ENCODE peak calls at places on chromosomes 3 and 15, in eight cellular contexts. One of them, this sample, is unnamed. For H3K36me3, the result is how much of the 10 kb centered on the place peaks cover.

GRCh38 chr3:73143821-73144237 is 82.4 kb downstream of the EBLN2 start:
- DNase-seq in endothelial cell of umbilical vein: no peak
- DNase-seq in mesenchymal stem cell: no peak
- DNase-seq in IMR-90: no peak
- DNase-seq in K562: peak
- DNase-seq in fibroblast of lung: no peak
- DNase-seq in HCT116: no peak
- DNase-seq in hepatocyte: no peak
- DNase-seq in this sample: peak

GRCh38 chr3:111311126-111311525 is 230.9 kb upstream of the CD96 start:
- DNase-seq in endothelial cell of umbilical vein: no peak
- DNase-seq in mesenchymal stem cell: no peak
- DNase-seq in IMR-90: no peak
- DNase-seq in K562: no peak
- DNase-seq in fibroblast of lung: no peak
- DNase-seq in HCT116: no peak
- DNase-seq in hepatocyte: no peak
- DNase-seq in this sample: no peak

GRCh38 chr3:52446042-52446441 is 1.1 kb upstream of the SEMA3G start:
- DNase-seq in endothelial cell of umbilical vein: no peak
- DNase-seq in mesenchymal stem cell: no peak
- DNase-seq in IMR-90: no peak
- DNase-seq in K562: no peak
- DNase-seq in fibroblast of lung: no peak
- DNase-seq in HCT116: no peak
- DNase-seq in hepatocyte: no peak
- DNase-seq in this sample: no peak

GRCh38 chr3:169215953-169216352 is 447.6 kb downstream of the MECOM start:
- DNase-seq in endothelial cell of umbilical vein: no peak
- DNase-seq in mesenchymal stem cell: no peak
- DNase-seq in IMR-90: no peak
- DNase-seq in K562: no peak
- DNase-seq in fibroblast of lung: peak
- DNase-seq in HCT116: no peak
- DNase-seq in hepatocyte: no peak
- DNase-seq in this sample: no peak

GRCh38 chr15:45157056-45157455 is 27.3 kb downstream of the DUOX1 start:
- DNase-seq in endothelial cell of umbilical vein: no peak
- DNase-seq in mesenchymal stem cell: peak
- DNase-seq in IMR-90: peak
- DNase-seq in K562: peak
- DNase-seq in fibroblast of lung: peak
- DNase-seq in HCT116: no peak
- DNase-seq in hepatocyte: no peak
- DNase-seq in this sample: peak

GRCh38 chr15:88627463-88627862 is 6.3 kb downstream of the AEN start:
- DNase-seq in endothelial cell of umbilical vein: no peak
- DNase-seq in mesenchymal stem cell: no peak
- DNase-seq in IMR-90: no peak
- DNase-seq in K562: no peak
- DNase-seq in fibroblast of lung: no peak
- DNase-seq in HCT116: no peak
- DNase-seq in hepatocyte: no peak
- DNase-seq in this sample: no peak

GRCh38 chr3:100103558-100104441 is 10.5 kb downstream of the FILIP1L start:
- DNase-seq in endothelial cell of umbilical vein: no peak
- DNase-seq in mesenchymal stem cell: peak
- DNase-seq in IMR-90: peak
- DNase-seq in K562: no peak
- DNase-seq in fibroblast of lung: peak
- DNase-seq in HCT116: no peak
- DNase-seq in hepatocyte: no peak
- DNase-seq in this sample: peak

GRCh38 chr3:112786002-112786590 is 60.6 kb downstream of the CD200R1L start:
- DNase-seq in endothelial cell of umbilical vein: peak
- DNase-seq in mesenchymal stem cell: peak
- DNase-seq in IMR-90: peak
- DNase-seq in K562: peak
- DNase-seq in fibroblast of lung: peak
- DNase-seq in HCT116: no peak
- DNase-seq in hepatocyte: no peak
- DNase-seq in this sample: peak

GRCh38 chr3:59605318-59605717 is 555.5 kb upstream of the CFAP20DC start:
- DNase-seq in endothelial cell of umbilical vein: no peak
- DNase-seq in mesenchymal stem cell: no peak
- DNase-seq in IMR-90: no peak
- DNase-seq in K562: no peak
- DNase-seq in fibroblast of lung: no peak
- DNase-seq in HCT116: no peak
- DNase-seq in hepatocyte: no peak
- DNase-seq in this sample: no peak

GRCh38 chr3:49217688-49218470 is 46.5 kb downstream of the KLHDC8B start:
- DNase-seq in endothelial cell of umbilical vein: peak
- DNase-seq in mesenchymal stem cell: no peak
- DNase-seq in IMR-90: no peak
- DNase-seq in K562: peak
- DNase-seq in fibroblast of lung: no peak
- DNase-seq in HCT116: no peak
- DNase-seq in hepatocyte: no peak
- DNase-seq in this sample: peak

GRCh38 chr3:78322780-78323179 is 1282.9 kb downstream of the ROBO2 start:
- DNase-seq in endothelial cell of umbilical vein: no peak
- DNase-seq in mesenchymal stem cell: no peak
- DNase-seq in IMR-90: no peak
- DNase-seq in K562: no peak
- DNase-seq in fibroblast of lung: no peak
- DNase-seq in HCT116: no peak
- DNase-seq in hepatocyte: no peak
- DNase-seq in this sample: no peak

GRCh38 chr3:174170248-174170647 is 688.9 kb upstream of the NAALADL2 start:
- DNase-seq in endothelial cell of umbilical vein: no peak
- DNase-seq in mesenchymal stem cell: peak
- DNase-seq in IMR-90: peak
- DNase-seq in K562: no peak
- DNase-seq in fibroblast of lung: no peak
- DNase-seq in HCT116: no peak
- DNase-seq in hepatocyte: peak
- DNase-seq in this sample: no peak

GRCh38 chr15:40045572-40046217 is 6.7 kb upstream of the SRP14 start:
- DNase-seq in endothelial cell of umbilical vein: no peak
- DNase-seq in mesenchymal stem cell: no peak
- DNase-seq in IMR-90: no peak
- DNase-seq in K562: no peak
- DNase-seq in fibroblast of lung: no peak
- DNase-seq in HCT116: no peak
- DNase-seq in hepatocyte: no peak
- DNase-seq in this sample: no peak

GRCh38 chr3:187935623-187936156 is 190.4 kb upstream of the BCL6 start:
- DNase-seq in endothelial cell of umbilical vein: no peak
- DNase-seq in mesenchymal stem cell: no peak
- DNase-seq in IMR-90: peak
- DNase-seq in K562: no peak
- DNase-seq in fibroblast of lung: no peak
- DNase-seq in HCT116: no peak
- DNase-seq in hepatocyte: no peak
- DNase-seq in this sample: no peak

GRCh38 chr3:14804835-14805780 is 13.7 kb upstream of the FGD5 start:
- DNase-seq in endothelial cell of umbilical vein: peak
- DNase-seq in mesenchymal stem cell: no peak
- DNase-seq in IMR-90: no peak
- DNase-seq in K562: peak
- DNase-seq in fibroblast of lung: no peak
- DNase-seq in HCT116: no peak
- DNase-seq in hepatocyte: peak
- DNase-seq in this sample: no peak

GRCh38 chr3:127628426-127628787 is 578 bp upstream of the PODXL2 start:
- DNase-seq in endothelial cell of umbilical vein: no peak
- DNase-seq in mesenchymal stem cell: no peak
- DNase-seq in IMR-90: no peak
- DNase-seq in K562: no peak
- DNase-seq in fibroblast of lung: no peak
- DNase-seq in HCT116: no peak
- DNase-seq in hepatocyte: no peak
- DNase-seq in this sample: peak
- H2AFZ ChIP-seq in endothelial cell of umbilical vein: no peak
- H2AFZ ChIP-seq in mesenchymal stem cell: no peak
- H2AFZ ChIP-seq in IMR-90: no peak
- H2AFZ ChIP-seq in K562: peak
- H2AFZ ChIP-seq in fibroblast of lung: no peak
- H2AFZ ChIP-seq in HCT116: peak
- H2AFZ ChIP-seq in hepatocyte: no peak
- H2AFZ ChIP-seq in this sample: no peak

GRCh38 chr15:85762039-85762755 is 32.5 kb downstream of the KLHL25 start:
- DNase-seq in endothelial cell of umbilical vein: no peak
- DNase-seq in mesenchymal stem cell: no peak
- DNase-seq in IMR-90: no peak
- DNase-seq in K562: no peak
- DNase-seq in fibroblast of lung: no peak
- DNase-seq in HCT116: no peak
- DNase-seq in hepatocyte: no peak
- DNase-seq in this sample: peak

GRCh38 chr15:85762756-85763127 is 32.0 kb downstream of the KLHL25 start:
- DNase-seq in endothelial cell of umbilical vein: no peak
- DNase-seq in mesenchymal stem cell: no peak
- DNase-seq in IMR-90: no peak
- DNase-seq in K562: no peak
- DNase-seq in fibroblast of lung: no peak
- DNase-seq in HCT116: no peak
- DNase-seq in hepatocyte: no peak
- DNase-seq in this sample: peak

GRCh38 chr15:85763157-85763556 is 31.6 kb downstream of the KLHL25 start:
- DNase-seq in endothelial cell of umbilical vein: no peak
- DNase-seq in mesenchymal stem cell: no peak
- DNase-seq in IMR-90: no peak
- DNase-seq in K562: no peak
- DNase-seq in fibroblast of lung: no peak
- DNase-seq in HCT116: no peak
- DNase-seq in hepatocyte: no peak
- DNase-seq in this sample: peak

GRCh38 chr15:85760531-85761371 is 34.0 kb downstream of the KLHL25 start:
- DNase-seq in endothelial cell of umbilical vein: no peak
- DNase-seq in mesenchymal stem cell: no peak
- DNase-seq in IMR-90: no peak
- DNase-seq in K562: no peak
- DNase-seq in fibroblast of lung: no peak
- DNase-seq in HCT116: no peak
- DNase-seq in hepatocyte: no peak
- DNase-seq in this sample: peak

GRCh38 chr15:85761635-85762034 is 33.1 kb downstream of the KLHL25 start:
- DNase-seq in endothelial cell of umbilical vein: no peak
- DNase-seq in mesenchymal stem cell: peak
- DNase-seq in IMR-90: peak
- DNase-seq in K562: no peak
- DNase-seq in fibroblast of lung: peak
- DNase-seq in HCT116: no peak
- DNase-seq in hepatocyte: no peak
- DNase-seq in this sample: peak
- H3K36me3 ChIP-seq in endothelial cell of umbilical vein: under half
- H3K36me3 ChIP-seq in mesenchymal stem cell: under half
- H3K36me3 ChIP-seq in IMR-90: under half
- H3K36me3 ChIP-seq in K562: under half
- H3K36me3 ChIP-seq in fibroblast of lung: under half
- H3K36me3 ChIP-seq in HCT116: under half
- H3K36me3 ChIP-seq in hepatocyte: under half
- H3K36me3 ChIP-seq in this sample: under half

DNA sequence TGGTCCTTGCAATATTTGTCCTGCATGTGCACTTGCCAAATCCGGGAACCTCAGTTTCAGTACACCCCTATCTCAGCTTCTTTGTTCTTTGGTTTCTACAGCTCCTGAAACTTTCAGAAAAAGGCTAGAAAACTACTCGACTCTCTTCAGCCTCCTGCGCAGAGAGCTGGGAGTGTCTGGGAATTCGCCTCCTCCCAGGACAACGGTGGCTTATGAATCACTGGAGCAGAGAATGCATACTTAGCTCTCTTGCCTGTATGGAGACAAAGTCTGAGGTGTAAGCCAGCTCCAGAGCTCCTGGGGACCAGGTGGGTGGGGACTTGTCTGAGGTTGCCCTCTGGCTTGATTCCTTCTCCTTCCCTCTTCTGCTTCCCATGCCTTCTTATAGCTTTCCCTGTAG is 285.3 kb upstream of the ATP10A start:
- DNase-seq in endothelial cell of umbilical vein: no peak
- DNase-seq in mesenchymal stem cell: no peak
- DNase-seq in IMR-90: no peak
- DNase-seq in K562: no peak
- DNase-seq in fibroblast of lung: no peak
- DNase-seq in HCT116: no peak
- DNase-seq in hepatocyte: no peak
- DNase-seq in this sample: no peak
- H2AFZ ChIP-seq in endothelial cell of umbilical vein: no peak
- H2AFZ ChIP-seq in mesenchymal stem cell: no peak
- H2AFZ ChIP-seq in IMR-90: no peak
- H2AFZ ChIP-seq in K562: no peak
- H2AFZ ChIP-seq in fibroblast of lung: no peak
- H2AFZ ChIP-seq in HCT116: no peak
- H2AFZ ChIP-seq in hepatocyte: no peak
- H2AFZ ChIP-seq in this sample: no peak

GRCh38 chr3:56633201-56633600 is 49.9 kb downstream of the TASOR start:
- DNase-seq in endothelial cell of umbilical vein: no peak
- DNase-seq in mesenchymal stem cell: no peak
- DNase-seq in IMR-90: no peak
- DNase-seq in K562: no peak
- DNase-seq in fibroblast of lung: no peak
- DNase-seq in HCT116: no peak
- DNase-seq in hepatocyte: no peak
- DNase-seq in this sample: no peak

GRCh38 chr3:56629044-56629443 is 54.0 kb downstream of the TASOR start:
- DNase-seq in endothelial cell of umbilical vein: no peak
- DNase-seq in mesenchymal stem cell: no peak
- DNase-seq in IMR-90: no peak
- DNase-seq in K562: no peak
- DNase-seq in fibroblast of lung: no peak
- DNase-seq in HCT116: no peak
- DNase-seq in hepatocyte: peak
- DNase-seq in this sample: no peak

GRCh38 chr3:56629451-56629850 is 53.6 kb downstream of the TASOR start:
- DNase-seq in endothelial cell of umbilical vein: no peak
- DNase-seq in mesenchymal stem cell: no peak
- DNase-seq in IMR-90: no peak
- DNase-seq in K562: no peak
- DNase-seq in fibroblast of lung: no peak
- DNase-seq in HCT116: no peak
- DNase-seq in hepatocyte: no peak
- DNase-seq in this sample: no peak

GRCh38 chr3:56633602-56634371 is 49.3 kb downstream of the TASOR start:
- DNase-seq in endothelial cell of umbilical vein: no peak
- DNase-seq in mesenchymal stem cell: no peak
- DNase-seq in IMR-90: no peak
- DNase-seq in K562: no peak
- DNase-seq in fibroblast of lung: no peak
- DNase-seq in HCT116: no peak
- DNase-seq in hepatocyte: no peak
- DNase-seq in this sample: no peak

DNA sequence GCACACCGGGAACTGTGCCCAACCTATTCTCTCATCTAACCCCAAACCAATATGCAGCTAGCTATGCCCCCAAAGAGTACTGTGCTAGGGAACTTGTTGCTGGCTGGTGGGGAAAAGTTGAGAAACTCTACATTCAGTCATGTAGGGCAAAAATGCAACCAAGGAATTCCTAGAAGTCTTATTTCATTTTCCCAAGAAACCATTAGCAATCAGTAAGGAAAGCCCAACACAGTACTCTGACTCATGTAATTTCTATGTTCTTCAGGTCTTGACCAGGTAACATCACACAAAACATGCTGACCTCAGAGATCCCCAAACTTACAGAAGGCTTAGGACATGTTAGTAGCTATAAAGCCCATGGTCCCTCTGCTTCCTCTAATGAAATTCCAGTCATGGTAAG is 52.1 kb downstream of the TASOR start:
- DNase-seq in endothelial cell of umbilical vein: no peak
- DNase-seq in mesenchymal stem cell: no peak
- DNase-seq in IMR-90: peak
- DNase-seq in K562: no peak
- DNase-seq in fibroblast of lung: no peak
- DNase-seq in HCT116: no peak
- DNase-seq in hepatocyte: no peak
- DNase-seq in this sample: no peak
- H3K36me3 ChIP-seq in endothelial cell of umbilical vein: under half
- H3K36me3 ChIP-seq in mesenchymal stem cell: half or more
- H3K36me3 ChIP-seq in IMR-90: under half
- H3K36me3 ChIP-seq in K562: half or more
- H3K36me3 ChIP-seq in fibroblast of lung: under half
- H3K36me3 ChIP-seq in HCT116: under half
- H3K36me3 ChIP-seq in hepatocyte: under half
- H3K36me3 ChIP-seq in this sample: under half

This sample was measured in osteoblast.